ENCODE peak calls at places on chromosomes 16 and 17, in six cellular contexts. B is H1, Y is RCC 7860, E is astrocyte of the cerebellum, P is WTC11, U is NCI-H1105. N is an unnamed sample.

GRCh38 chr16:65547799-65548446 is 426.1 kb upstream of the CDH11 start:
- DNase-seq in B (no peak), P (no peak), Y (peak), U (no peak), E (peak), N (peak)

GRCh38 chr17:29138184-29138955 is 41.8 kb downstream of the MYO18A start:
- DNase-seq in E (no peak), P (no peak), B (no peak), Y (peak), U (no peak), N (no peak)

GRCh38 chr17:78357177-78357586 is 2.7 kb downstream of the SOCS3 start:
- DNase-seq in U (no peak), P (no peak), Y (peak), B (no peak), E (no peak), N (no peak)

GRCh38 chr16:70805787-70806186 is 4.8 kb upstream of the VAC14 start:
- DNase-seq in Y (peak), B (no peak), E (no peak), U (no peak), P (no peak), N (no peak)

GRCh38 chr17:44279586-44280344 is 11.8 kb upstream of the SLC4A1 start:
- DNase-seq in P (peak), Y (peak), U (no peak), E (peak), B (peak), N (peak)

GRCh38 chr16:66275795-66276428 is 90.6 kb upstream of the CDH5 start:
- DNase-seq in P (peak), E (peak), U (peak), Y (peak), B (peak), N (peak)

GRCh38 chr17:76700290-76700626 is 10.5 kb downstream of the MXRA7 start:
- DNase-seq in U (no peak), Y (no peak), P (no peak), B (no peak), E (no peak), N (no peak)

GRCh38 chr17:47413872-47414271 is 90.1 kb downstream of the EFCAB13 start:
- DNase-seq in P (no peak), E (no peak), U (no peak), B (no peak), Y (no peak), N (no peak)

GRCh38 chr17:37092701-37093100 is 143.9 kb downstream of the AATF start:
- DNase-seq in B (no peak), U (no peak), P (no peak), Y (no peak), E (no peak), N (no peak)

GRCh38 chr17:81494984-81495383 is 17.6 kb downstream of the ACTG1 start:
- DNase-seq in E (no peak), Y (no peak), B (no peak), U (no peak), P (no peak), N (no peak)

GRCh38 chr16:79076039-79076767 is 524.3 kb downstream of the MAF start:
- DNase-seq in Y (no peak), U (no peak), E (no peak), P (no peak), B (no peak), N (no peak)

GRCh38 chr16:30095166-30096078 is 591 bp downstream of the YPEL3 start:
- DNase-seq in Y (no peak), B (no peak), U (no peak), P (no peak), E (no peak), N (no peak)

GRCh38 chr16:49890876-49891275 is 35.0 kb upstream of the ZNF423 start:
- DNase-seq in P (peak), Y (no peak), U (no peak), B (peak), E (no peak), N (peak)

GRCh38 chr17:64103751-64104364 is 26.1 kb downstream of the ERN1 start:
- DNase-seq in E (no peak), Y (peak), U (no peak), B (no peak), P (no peak), N (no peak)

GRCh38 chr16:85017603-85018002 is 6.3 kb upstream of the ZDHHC7 start:
- DNase-seq in B (no peak), U (no peak), Y (no peak), P (no peak), E (no peak), N (no peak)

N was measured in mesendoderm.